ENCODE peak calls at places on chromosome 5, in ten cellular contexts. L is SK-N-SH; P is body of pancreas; K is GM23338; Q is CD8-positive, alpha-beta memory T cell; F is GM23248; G is lower lobe of right lung; J is HCT116; V is prostate gland; N is right lobe of liver. M is an unnamed sample.

GRCh38 chr5:64147849-64148441 is 17.7 kb upstream of the RNF180 start:
- DNase-seq in F (peak), N (peak), P (peak), V (peak), G (peak), J (peak), Q (no peak), L (peak), K (peak), M (peak)

GRCh38 chr5:142108432-142109355 is at the start of gene NDFIP1:
- DNase-seq in K (peak), V (peak), G (peak), L (peak), P (peak), Q (peak), N (peak), J (peak), F (peak), M (peak)

GRCh38 chr5:9831823-9832222 is 201.7 kb upstream of the TAS2R1 start:
- DNase-seq in V (no peak), P (no peak), N (no peak), Q (no peak), F (peak), L (no peak), J (no peak), G (no peak), K (no peak), M (no peak)

GRCh38 chr5:96004754-96005153 is 43.1 kb upstream of the ELL2 start:
- DNase-seq in L (no peak), V (no peak), K (no peak), J (no peak), F (peak), N (no peak), P (no peak), Q (no peak), G (no peak), M (no peak)

GRCh38 chr5:80220268-80220897 is 35.5 kb downstream of the SERINC5 start:
- DNase-seq in L (no peak), J (no peak), Q (no peak), K (no peak), F (no peak), G (no peak), P (no peak), V (no peak), N (no peak), M (no peak)

GRCh38 chr5:43208658-43209057 is 16.6 kb downstream of the NIM1K start:
- DNase-seq in N (no peak), L (no peak), G (no peak), K (no peak), P (no peak), J (no peak), Q (no peak), F (no peak), V (no peak), M (no peak)

GRCh38 chr5:80822640-80823039 is 137.5 kb upstream of the RASGRF2 start:
- DNase-seq in K (no peak), L (no peak), G (no peak), Q (no peak), P (no peak), N (no peak), J (no peak), V (no peak), F (no peak), M (no peak)

GRCh38 chr5:24905123-24905522 is 260.3 kb upstream of the CDH10 start:
- DNase-seq in V (no peak), K (no peak), P (no peak), L (no peak), N (no peak), J (no peak), G (no peak), F (peak), Q (no peak), M (no peak)

GRCh38 chr5:137144656-137145055 is 354.5 kb downstream of the SPOCK1 start:
- DNase-seq in Q (no peak), K (no peak), L (no peak), J (no peak), P (no peak), N (no peak), G (no peak), V (no peak), F (no peak), M (no peak)

GRCh38 chr5:165135551-165135950 is 1630.1 kb downstream of the MAT2B start:
- DNase-seq in L (peak), V (no peak), G (no peak), K (no peak), Q (no peak), J (no peak), N (no peak), P (no peak), F (no peak), M (no peak)

GRCh38 chr5:59330680-59331079 is 562.8 kb downstream of the PDE4D start:
- DNase-seq in J (no peak), V (no peak), F (no peak), L (no peak), P (no peak), K (no peak), G (no peak), Q (no peak), N (no peak), M (no peak)

GRCh38 chr5:154221371-154221896 is 30.9 kb downstream of the GALNT10 start:
- DNase-seq in Q (peak), G (peak), F (peak), L (no peak), K (peak), V (peak), J (peak), P (no peak), N (no peak), M (peak)

DNA sequence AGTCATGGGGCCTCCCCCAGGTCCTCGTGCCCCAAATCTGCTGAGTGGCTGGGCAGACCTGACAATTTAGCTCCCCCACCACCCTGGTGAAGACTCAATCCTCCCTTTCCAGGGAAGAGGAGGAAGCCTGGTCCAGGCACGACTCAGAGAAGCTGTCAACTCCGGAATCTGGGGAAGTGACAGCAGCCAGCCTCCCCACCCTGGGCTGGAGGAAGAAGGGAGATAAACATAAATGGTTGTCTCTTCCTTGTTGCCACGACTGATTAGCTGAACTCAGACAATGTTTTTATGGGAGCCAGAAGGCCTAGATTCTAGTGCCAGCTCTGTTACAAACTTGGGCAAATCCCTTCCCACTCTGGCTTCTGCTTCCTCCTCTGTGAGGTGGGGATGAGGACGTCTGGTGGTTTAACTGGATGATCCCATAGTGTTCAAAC is 15.4 kb downstream of the CCDC69 start:
- DNase-seq in J (no peak), L (no peak), V (no peak), F (no peak), G (peak), Q (no peak), K (no peak), N (no peak), P (no peak), M (no peak)
- H3K27ac ChIP-seq in J (no peak), L (no peak), V (no peak), F (no peak), G (peak), Q (no peak), K (no peak), N (peak), P (no peak), M (no peak)

DNA sequence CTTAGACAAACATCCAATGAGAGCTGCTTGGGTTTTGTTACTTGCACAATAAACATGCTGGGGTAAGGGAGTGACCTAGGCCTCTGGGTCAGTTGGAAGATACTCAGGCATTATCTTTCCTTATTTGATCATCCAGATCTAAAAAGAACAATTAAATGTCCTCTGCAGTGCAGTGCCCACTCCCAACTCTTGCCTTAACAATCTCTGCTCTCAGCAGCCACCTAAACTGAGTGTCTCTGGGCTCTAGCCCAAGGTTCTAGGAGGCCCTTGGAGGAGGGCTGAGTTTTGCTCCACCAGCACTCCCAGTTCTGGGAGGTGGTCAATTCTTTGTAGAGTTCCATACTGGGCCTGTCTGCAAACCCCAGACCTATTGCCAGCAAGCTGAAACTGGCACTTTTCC is 1.8 kb downstream of the MCIDAS start:
- DNase-seq in K (no peak), G (no peak), N (no peak), P (no peak), L (no peak), V (no peak), Q (no peak), F (no peak), J (no peak), M (no peak)
- H3K27ac ChIP-seq in K (no peak), G (no peak), N (no peak), P (no peak), L (no peak), V (no peak), Q (no peak), F (no peak), J (no peak), M (no peak)

DNA sequence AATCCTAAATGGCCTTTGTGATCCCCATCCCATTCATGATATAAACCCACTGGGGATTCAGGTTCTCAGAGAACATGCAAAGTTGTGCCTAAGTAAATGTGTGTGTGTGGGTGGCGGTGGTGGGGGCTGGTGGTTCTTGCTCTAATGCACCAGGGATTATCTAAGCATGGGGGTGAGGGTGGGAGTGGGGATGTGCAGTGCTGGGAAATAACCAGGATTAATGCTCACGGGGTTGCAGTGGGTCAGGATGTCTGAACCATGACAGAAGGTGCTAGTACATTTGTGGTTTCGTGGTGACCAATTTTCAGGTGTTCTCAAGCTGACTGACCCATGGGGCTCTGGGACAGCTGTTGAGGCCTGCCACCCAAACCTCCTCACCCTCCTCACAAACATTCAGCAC is 101.0 kb downstream of the ZNF608 start:
- DNase-seq in J (no peak), L (no peak), K (no peak), P (no peak), N (no peak), V (no peak), F (no peak), G (no peak), Q (no peak), M (no peak)
- H3K27ac ChIP-seq in J (no peak), L (no peak), K (no peak), P (no peak), N (no peak), V (no peak), F (no peak), G (no peak), Q (no peak), M (no peak)

GRCh38 chr5:8553364-8553763 is 684.4 kb downstream of the MTRR start:
- DNase-seq in Q (no peak), K (no peak), L (no peak), P (no peak), J (no peak), N (no peak), F (no peak), G (no peak), V (no peak), M (no peak)

GRCh38 chr5:8550921-8551320 is 682.0 kb downstream of the MTRR start:
- DNase-seq in F (no peak), L (no peak), J (no peak), N (no peak), G (no peak), Q (no peak), K (no peak), V (no peak), P (no peak), M (no peak)
- H3K27ac ChIP-seq in F (no peak), L (no peak), J (no peak), N (no peak), G (no peak), Q (no peak), K (no peak), V (no peak), P (no peak), M (no peak)

DNA sequence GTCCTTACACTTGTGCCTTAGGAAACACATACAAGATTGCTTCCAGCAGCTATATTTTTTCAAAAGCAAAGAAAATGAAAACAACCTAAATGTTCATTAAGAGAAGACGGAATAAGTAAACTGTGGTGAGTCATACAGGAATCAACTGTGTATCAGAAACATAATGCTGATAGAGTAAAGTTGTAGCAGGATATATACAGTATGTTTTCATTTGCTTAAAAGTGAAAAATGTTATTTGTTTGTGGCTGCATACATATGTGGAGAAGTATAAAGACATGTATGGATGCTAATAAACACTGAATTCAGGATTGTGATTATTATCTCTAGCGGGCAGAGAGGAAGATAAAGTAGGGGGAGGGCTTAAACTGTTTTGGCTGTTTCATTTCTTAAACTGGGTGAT is 8.3 kb downstream of the DCTN4 start:
- DNase-seq in J (no peak), K (no peak), P (no peak), L (peak), Q (no peak), F (no peak), V (no peak), N (no peak), G (no peak), M (no peak)
- H3K27ac ChIP-seq in J (no peak), K (no peak), P (no peak), L (peak), Q (no peak), F (no peak), V (no peak), N (no peak), G (peak), M (no peak)

GRCh38 chr5:50564558-50564957 is 101.9 kb upstream of the PARP8 start:
- DNase-seq in G (no peak), V (no peak), Q (no peak), K (no peak), L (no peak), J (no peak), N (no peak), F (no peak), P (no peak), M (no peak)
- H3K27ac ChIP-seq in G (no peak), V (no peak), Q (no peak), K (no peak), L (no peak), J (no peak), N (no peak), F (no peak), P (no peak), M (no peak)

DNA sequence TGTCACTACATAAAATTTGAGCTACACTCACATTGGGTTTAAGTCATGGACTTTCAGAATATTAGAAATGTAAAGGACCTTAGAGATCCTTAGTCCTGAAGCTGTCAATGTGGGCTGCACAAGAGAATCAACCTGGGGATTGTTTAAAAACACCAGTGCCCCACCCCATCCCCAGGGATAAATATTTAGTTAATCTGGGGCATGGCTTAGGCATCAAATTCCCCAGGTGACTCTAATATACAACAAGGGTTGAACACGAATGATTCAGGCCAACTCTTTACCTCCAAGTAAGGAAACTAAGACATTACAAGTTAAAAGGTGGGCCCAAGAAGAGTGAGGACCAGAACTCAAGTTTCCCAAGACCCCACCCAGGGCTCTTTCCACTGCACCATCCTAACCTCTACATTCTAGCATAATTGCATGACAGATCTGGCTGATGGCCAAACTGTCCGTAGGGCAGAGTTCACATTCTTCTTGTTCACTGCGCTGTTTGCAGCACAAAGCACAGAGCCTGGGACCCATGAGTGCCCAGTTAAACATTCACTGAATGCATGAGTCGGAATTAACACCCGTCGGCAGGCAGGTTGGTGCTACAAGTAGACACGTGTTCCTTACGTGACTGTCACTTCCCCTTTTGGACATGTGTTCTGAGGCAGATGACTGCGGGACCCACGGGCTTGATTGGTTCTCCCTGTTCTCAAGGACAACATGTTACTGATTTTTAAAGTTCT is 25.2 kb downstream of the CYFIP2 start:
- DNase-seq in L (no peak), J (no peak), V (no peak), K (no peak), G (no peak), N (peak), F (no peak), Q (no peak), P (peak), M (peak)
- H3K27ac ChIP-seq in L (no peak), J (no peak), V (no peak), K (no peak), G (no peak), N (no peak), F (peak), Q (no peak), P (no peak), M (no peak)

DNA sequence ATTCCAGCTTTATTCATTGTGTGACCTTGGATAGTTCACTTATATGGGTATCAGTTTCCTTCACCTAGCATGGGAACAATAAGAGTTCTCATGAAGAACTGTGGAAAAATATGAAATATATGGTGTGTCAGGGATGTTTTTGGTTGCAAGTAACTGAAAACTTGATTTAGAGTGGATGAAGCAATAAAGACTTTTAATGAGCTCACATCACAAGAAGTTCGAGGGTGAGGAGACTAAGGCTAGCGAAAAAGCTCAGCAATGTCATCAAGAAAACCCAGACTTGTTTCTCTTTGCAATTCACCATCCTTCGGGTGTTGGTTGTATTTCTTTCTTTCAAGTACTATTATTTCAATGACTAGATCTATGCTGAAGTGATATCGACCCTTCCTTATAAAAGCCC is 124.3 kb upstream of the STC2 start:
- DNase-seq in J (no peak), K (no peak), F (peak), N (no peak), G (no peak), L (no peak), P (no peak), V (no peak), Q (no peak), M (no peak)
- H3K27ac ChIP-seq in J (peak), K (no peak), F (peak), N (peak), G (no peak), L (no peak), P (no peak), V (no peak), Q (no peak), M (no peak)

GRCh38 chr5:173625686-173626500 is 9.4 kb upstream of the BOD1 start:
- DNase-seq in L (no peak), J (no peak), Q (no peak), G (no peak), K (no peak), P (no peak), N (no peak), F (no peak), V (no peak), M (no peak)

GRCh38 chr5:173625261-173625660 is 8.8 kb upstream of the BOD1 start:
- DNase-seq in K (no peak), F (peak), P (no peak), G (no peak), L (no peak), N (no peak), V (no peak), J (no peak), Q (no peak), M (no peak)

GRCh38 chr5:173623789-173624188 is 7.3 kb upstream of the BOD1 start:
- DNase-seq in V (no peak), P (no peak), K (no peak), N (no peak), Q (no peak), G (no peak), J (no peak), F (no peak), L (no peak), M (no peak)

GRCh38 chr5:173623296-173623771 is 6.9 kb upstream of the BOD1 start:
- DNase-seq in K (no peak), L (no peak), P (no peak), Q (no peak), G (no peak), V (no peak), F (no peak), N (peak), J (no peak), M (peak)

GRCh38 chr5:173624276-173624675 is 7.8 kb upstream of the BOD1 start:
- DNase-seq in K (no peak), P (no peak), F (peak), N (no peak), G (no peak), V (no peak), J (no peak), Q (no peak), L (no peak), M (peak)
- H3K27ac ChIP-seq in K (no peak), P (no peak), F (no peak), N (no peak), G (no peak), V (no peak), J (no peak), Q (no peak), L (no peak), M (peak)

M was measured in small intestine.